ENCODE peak calls at places on chromosomes 1 and 21, in nine cellular contexts. Z is effector memory CD4-positive, alpha-beta T cell; A is cardiac fibroblast; T is CD4-positive, alpha-beta memory T cell; O is astrocyte of the spinal cord; U is mesendoderm; H is astrocyte of the cerebellum; W is fibroblast of mammary gland; L is Jurkat, Clone E6-1. N is an unnamed sample.

GRCh38 chr1:231215676-231216385 is 25.2 kb upstream of the GNPAT start:
- DNase-seq in Z (no peak), A (no peak), T (no peak), O (no peak), U (no peak), H (no peak), W (no peak), L (no peak), N (no peak)

GRCh38 chr1:156750191-156750931 is 1.1 kb downstream of the HDGF start:
- DNase-seq in Z (no peak), A (peak), T (peak), O (no peak), U (peak), H (no peak), W (peak), L (no peak), N (peak)

GRCh38 chr1:43975249-43975961 is 645 bp downstream of the ATP6V0B start:
- DNase-seq in Z (no peak), A (peak), T (peak), O (no peak), U (peak), H (no peak), W (no peak), L (peak), N (no peak)

GRCh38 chr1:226772456-226773139 is 33.5 kb upstream of the ITPKB start:
- DNase-seq in Z (no peak), A (no peak), T (no peak), O (no peak), U (no peak), H (no peak), W (no peak), L (no peak), N (no peak)

GRCh38 chr1:115013792-115014191 is 15.8 kb upstream of the TSHB start:
- DNase-seq in Z (no peak), A (no peak), T (no peak), O (no peak), U (no peak), H (no peak), W (no peak), L (no peak), N (no peak)

GRCh38 chr1:99326215-99326949 is 62.1 kb downstream of the PLPPR4 start:
- DNase-seq in Z (no peak), A (peak), T (no peak), O (no peak), U (peak), H (no peak), W (peak), L (peak), N (no peak)

GRCh38 chr1:234589854-234590620 is 19.9 kb downstream of the IRF2BP2 start:
- DNase-seq in Z (no peak), A (peak), T (no peak), O (no peak), U (no peak), H (no peak), W (peak), L (no peak), N (peak)

GRCh38 chr1:119133987-119134386 is 6.5 kb downstream of the WARS2 start:
- DNase-seq in Z (no peak), A (peak), T (no peak), O (peak), U (peak), H (no peak), W (no peak), L (no peak), N (no peak)

GRCh38 chr1:215731699-215732098 is 164.6 kb downstream of the KCTD3 start:
- DNase-seq in Z (no peak), A (no peak), T (no peak), O (no peak), U (no peak), H (no peak), W (peak), L (no peak), N (no peak)

GRCh38 chr1:173405758-173406344 is 71.3 kb upstream of the PRDX6 start:
- DNase-seq in Z (no peak), A (peak), T (no peak), O (peak), U (no peak), H (no peak), W (peak), L (no peak), N (peak)

GRCh38 chr1:16981269-16981849 is 939 bp upstream of the MFAP2 start:
- DNase-seq in Z (no peak), A (peak), T (no peak), O (peak), U (no peak), H (peak), W (peak), L (no peak), N (peak)

GRCh38 chr1:174875306-174875705 is 124.4 kb upstream of the CACYBP start:
- DNase-seq in Z (peak), A (no peak), T (peak), O (no peak), U (peak), H (no peak), W (no peak), L (no peak), N (no peak)

GRCh38 chr21:30189763-30190162 is 23.2 kb upstream of the CLDN17 start:
- DNase-seq in Z (no peak), A (no peak), T (no peak), O (no peak), U (no peak), H (no peak), W (no peak), L (no peak), N (no peak)

GRCh38 chr1:222592171-222592570 is 2.4 kb upstream of the TAF1A start:
- DNase-seq in Z (no peak), A (peak), T (no peak), O (no peak), U (no peak), H (no peak), W (peak), L (no peak), N (peak)

GRCh38 chr1:42926235-42926869 is 32.3 kb downstream of the SLC2A1 start:
- DNase-seq in Z (no peak), A (no peak), T (peak), O (no peak), U (no peak), H (no peak), W (no peak), L (no peak), N (no peak)

GRCh38 chr1:230867119-230867902 is 1.0 kb downstream of the C1orf198 start:
- DNase-seq in Z (no peak), A (peak), T (no peak), O (peak), U (no peak), H (no peak), W (peak), L (no peak), N (peak)

GRCh38 chr21:31283025-31283424 is 61.0 kb downstream of the TIAM1 start:
- DNase-seq in Z (no peak), A (no peak), T (peak), O (no peak), U (no peak), H (no peak), W (no peak), L (peak), N (no peak)

GRCh38 chr1:226664413-226665101 is 74.5 kb downstream of the ITPKB start:
- DNase-seq in Z (no peak), A (peak), T (no peak), O (peak), U (peak), H (peak), W (peak), L (no peak), N (peak)

GRCh38 chr1:201190624-201191051 is at the start of gene IGFN1:
- DNase-seq in Z (no peak), A (no peak), T (no peak), O (no peak), U (peak), H (no peak), W (no peak), L (no peak), N (no peak)
- H3K4me3 ChIP-seq in Z (no peak), A (no peak), T (no peak), O (no peak), U (no peak), H (no peak), W (no peak), L (no peak), N (no peak)

GRCh38 chr1:116376734-116377096 is 3.7 kb downstream of the ATP1A1 start:
- DNase-seq in Z (no peak), A (peak), T (no peak), O (no peak), U (no peak), H (no peak), W (no peak), L (no peak), N (no peak)

GRCh38 chr1:116374340-116375164 is 1.5 kb downstream of the ATP1A1 start:
- DNase-seq in Z (no peak), A (peak), T (peak), O (no peak), U (peak), H (no peak), W (no peak), L (no peak), N (peak)

GRCh38 chr1:116377564-116378529 is 4.8 kb downstream of the ATP1A1 start:
- DNase-seq in Z (no peak), A (peak), T (peak), O (peak), U (no peak), H (peak), W (peak), L (no peak), N (peak)

GRCh38 chr1:116375165-116375883 is 2.3 kb downstream of the ATP1A1 start:
- DNase-seq in Z (no peak), A (peak), T (peak), O (no peak), U (no peak), H (no peak), W (peak), L (no peak), N (no peak)

GRCh38 chr1:116375884-116376733 is 3.1 kb downstream of the ATP1A1 start:
- DNase-seq in Z (no peak), A (peak), T (peak), O (peak), U (peak), H (peak), W (peak), L (no peak), N (peak)
- H3K4me3 ChIP-seq in Z (peak), A (peak), T (peak), O (peak), U (no peak), H (peak), W (peak), L (no peak), N (peak)

GRCh38 chr1:58620259-58620658 is 43.2 kb upstream of the TACSTD2 start:
- DNase-seq in Z (no peak), A (no peak), T (no peak), O (no peak), U (peak), H (no peak), W (no peak), L (no peak), N (no peak)

GRCh38 chr1:58619286-58620054 is 42.4 kb upstream of the TACSTD2 start:
- DNase-seq in Z (no peak), A (no peak), T (no peak), O (no peak), U (no peak), H (no peak), W (no peak), L (peak), N (no peak)

GRCh38 chr1:58622571-58622970 is 45.5 kb upstream of the TACSTD2 start:
- DNase-seq in Z (no peak), A (no peak), T (no peak), O (no peak), U (no peak), H (no peak), W (no peak), L (no peak), N (no peak)

GRCh38 chr1:58621375-58621774 is 44.3 kb upstream of the TACSTD2 start:
- DNase-seq in Z (no peak), A (no peak), T (no peak), O (no peak), U (no peak), H (no peak), W (no peak), L (no peak), N (no peak)

GRCh38 chr1:58620926-58621325 is 43.9 kb upstream of the TACSTD2 start:
- DNase-seq in Z (no peak), A (peak), T (no peak), O (no peak), U (peak), H (no peak), W (no peak), L (peak), N (no peak)
- H3K4me3 ChIP-seq in Z (no peak), A (no peak), T (no peak), O (no peak), U (no peak), H (no peak), W (no peak), L (no peak), N (no peak)

DNA sequence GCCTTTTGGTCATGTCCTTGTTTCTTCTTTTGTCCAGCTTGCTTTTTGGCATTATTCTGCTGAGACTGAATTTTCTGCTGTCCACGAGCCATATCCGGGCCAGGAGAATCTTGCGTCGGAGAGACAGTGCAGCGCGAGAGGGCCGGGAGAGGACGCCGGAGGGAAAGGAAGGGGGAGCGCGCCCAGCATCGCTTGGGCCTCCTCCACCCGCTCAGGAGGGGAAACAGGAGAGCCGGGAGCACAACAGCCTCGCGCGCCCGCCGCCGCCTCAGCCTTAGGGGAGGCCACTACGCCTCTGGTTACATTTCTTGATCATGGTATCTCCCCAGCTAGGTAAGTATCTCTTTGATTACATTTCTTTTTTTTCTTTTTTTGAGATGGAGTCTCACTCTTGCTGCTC is 7.4 kb upstream of the DEGS1 start:
- DNase-seq in Z (no peak), A (peak), T (peak), O (peak), U (peak), H (no peak), W (peak), L (no peak), N (no peak)
- H3K4me3 ChIP-seq in Z (no peak), A (no peak), T (no peak), O (no peak), U (no peak), H (no peak), W (no peak), L (no peak), N (no peak)